ENCODE peak calls at places on chromosomes 13 and 19, in ten cellular contexts. K is EH; V is Daoy; X is stimulated activated naive CD4-positive, alpha-beta T cell; S is mucosa of gallbladder; A is caudate nucleus; I is HFFc6; Q is left cardiac atrium; M is stimulated activated CD8-positive, alpha-beta memory T cell treated with anti-CD3 and anti-CD28 coated beads, Interleukin-7, amount 100 ng/mL, for 24 hours; F is T-helper 1 cell. W is an unnamed sample.

GRCh38 chr13:97460004-97460756 is 26.2 kb downstream of the RAP2A start:
- DNase-seq in V (no peak), F (no peak), Q (no peak), M (no peak), A (no peak), I (no peak), S (no peak), K (peak), X (peak), W (no peak)

GRCh38 chr13:28181413-28181812 is 43.1 kb downstream of the PAN3 start:
- DNase-seq in X (no peak), I (peak), Q (no peak), V (peak), F (no peak), A (no peak), M (no peak), K (peak), S (no peak), W (no peak)

GRCh38 chr13:101303512-101303911 is 112.8 kb downstream of the NALCN start:
- DNase-seq in Q (no peak), F (no peak), V (no peak), I (no peak), S (no peak), K (no peak), M (no peak), A (peak), X (no peak), W (no peak)

GRCh38 chr13:35534343-35534742 is 57.9 kb upstream of the MAB21L1 start:
- DNase-seq in Q (no peak), M (no peak), V (no peak), K (no peak), X (no peak), A (no peak), F (no peak), I (no peak), S (no peak), W (no peak)

GRCh38 chr19:36528921-36529518 is 949 bp upstream of the ZNF260 start:
- DNase-seq in K (no peak), Q (no peak), V (peak), S (no peak), A (no peak), I (no peak), M (peak), X (no peak), F (no peak), W (no peak)

GRCh38 chr19:37893845-37894575 is 12.4 kb downstream of the WDR87 start:
- DNase-seq in V (no peak), Q (no peak), S (peak), A (no peak), F (no peak), M (no peak), K (no peak), I (no peak), X (no peak), W (no peak)

GRCh38 chr19:38095411-38096308 is 128.4 kb downstream of the DPF1 start:
- DNase-seq in S (peak), F (no peak), M (peak), X (peak), V (peak), I (peak), K (peak), A (peak), Q (peak), W (peak)

GRCh38 chr13:98487016-98487415 is 89.9 kb downstream of the STK24 start:
- DNase-seq in K (peak), M (no peak), A (no peak), V (no peak), X (no peak), Q (no peak), S (no peak), F (no peak), I (no peak), W (no peak)

GRCh38 chr13:52809310-52809769 is 39.1 kb downstream of the PCDH8 start:
- DNase-seq in A (peak), F (no peak), I (peak), Q (peak), K (peak), X (peak), S (peak), M (no peak), V (peak), W (no peak)

GRCh38 chr13:29515372-29515771 is 80.1 kb downstream of the SLC7A1 start:
- DNase-seq in I (peak), F (no peak), K (peak), X (no peak), A (no peak), S (no peak), M (no peak), V (no peak), Q (no peak), W (no peak)

GRCh38 chr19:19531951-19532805 is 3.5 kb downstream of the YJEFN3 start:
- DNase-seq in X (peak), S (peak), I (peak), K (peak), A (peak), Q (peak), V (peak), F (peak), M (peak), W (peak)

GRCh38 chr13:97067342-97067895 is 73.1 kb upstream of the OXGR1 start:
- DNase-seq in I (no peak), K (peak), F (no peak), V (peak), A (no peak), X (no peak), S (no peak), Q (no peak), M (no peak), W (no peak)